ENCODE peak calls at places on chromosomes 7 and 10, in five cellular contexts. P is GM20000, K is ovary, Y is omental fat pad, D is glutamatergic neuron. C is an unnamed sample.
A peak's percentile ranks its signal among the peaks of the same experiment; 100 is the strongest.

GRCh38 chr7:129110575-129111376 is 33.7 kb upstream of the TSPAN33 start:
- DNase-seq in P (no peak), K (no peak), Y (no peak), D (no peak), C (no peak)

GRCh38 chr10:77608281-77608680 is 29.3 kb downstream of the KCNMA1 start:
- DNase-seq in P (no peak), K (no peak), Y (no peak), D (no peak), C (no peak)

GRCh38 chr7:6258440-6259182 is 13.8 kb downstream of the CYTH3 start:
- DNase-seq in P (peak; percentile 46), K (no peak), Y (no peak), D (no peak), C (no peak)

GRCh38 chr7:318476-319266 is 28.7 kb downstream of the FOXL3 start:
- DNase-seq in P (no peak), K (no peak), Y (no peak), D (peak; percentile 21), C (no peak)

GRCh38 chr7:27176343-27176731 is 2.2 kb upstream of the HOXA10 start:
- DNase-seq in P (no peak), K (peak; percentile 16), Y (peak; percentile 17), D (peak; percentile 8), C (no peak)

GRCh38 chr7:96685353-96685752 is 24.3 kb downstream of the SEM1 start:
- DNase-seq in P (no peak), K (no peak), Y (no peak), D (no peak), C (no peak)

GRCh38 chr10:128035557-128035973 is 90.7 kb downstream of the MKI67 start:
- DNase-seq in P (peak; percentile 77), K (no peak), Y (peak; percentile 41), D (peak; percentile 65), C (no peak)

GRCh38 chr7:139733751-139734150 is 44.0 kb downstream of the HIPK2 start:
- DNase-seq in P (no peak), K (no peak), Y (no peak), D (no peak), C (no peak)

GRCh38 chr10:78846071-78846470 is 222.7 kb upstream of the ZMIZ1 start:
- DNase-seq in P (no peak), K (no peak), Y (no peak), D (no peak), C (no peak)

GRCh38 chr7:111871283-111871682 is 309.0 kb upstream of the IMMP2L start:
- DNase-seq in P (no peak), K (no peak), Y (no peak), D (no peak), C (no peak)

GRCh38 chr7:30543815-30544525 is 39.3 kb upstream of the GGCT start:
- DNase-seq in P (no peak), K (no peak), Y (no peak), D (no peak), C (no peak)

GRCh38 chr10:124292911-124293640 is 125.6 kb downstream of the OAT start:
- DNase-seq in P (no peak), K (peak; percentile 16), Y (peak; percentile 13), D (no peak), C (no peak)

GRCh38 chr7:26202019-26202985 is 757 bp downstream of the CBX3 start:
- DNase-seq in P (peak; percentile 62), K (peak; percentile 81), Y (no peak), D (peak; percentile 52), C (no peak)

GRCh38 chr10:50152792-50153272 is 85.1 kb downstream of the WASHC2A start:
- DNase-seq in P (no peak), K (no peak), Y (no peak), D (peak; percentile 46), C (no peak)

GRCh38 chr7:15433154-15433553 is 128.7 kb downstream of the AGMO start:
- DNase-seq in P (no peak), K (no peak), Y (no peak), D (no peak), C (no peak)

GRCh38 chr7:74040101-74040790 is 12.3 kb downstream of the ELN start:
- DNase-seq in P (no peak), K (no peak), Y (no peak), D (no peak), C (no peak)

GRCh38 chr7:42790196-42790595 is 121.7 kb downstream of the C7orf25 start:
- DNase-seq in P (no peak), K (no peak), Y (no peak), D (no peak), C (no peak)

GRCh38 chr10:31707578-31708411 is 220.8 kb downstream of the ARHGAP12 start:
- DNase-seq in P (peak; percentile 81), K (peak; percentile 76), Y (no peak), D (peak; percentile 59), C (no peak)

GRCh38 chr7:121026159-121026558 is 37.6 kb downstream of the CPED1 start:
- DNase-seq in P (no peak), K (no peak), Y (no peak), D (no peak), C (no peak)

GRCh38 chr7:46932656-46933424 is 649.1 kb downstream of the TNS3 start:
- DNase-seq in P (no peak), K (no peak), Y (no peak), D (no peak), C (peak; percentile 68)

GRCh38 chr10:92103376-92104084 is 180.0 kb downstream of the BTAF1 start:
- DNase-seq in P (no peak), K (no peak), Y (no peak), D (no peak), C (no peak)

GRCh38 chr10:44512345-44513095 is 127.6 kb upstream of the CXCL12 start:
- DNase-seq in P (no peak), K (no peak), Y (no peak), D (no peak), C (no peak)

GRCh38 chr10:110514848-110515247 is 17.1 kb downstream of the DUSP5 start:
- DNase-seq in P (no peak), K (no peak), Y (no peak), D (no peak), C (no peak)

GRCh38 chr10:3094565-3095168 is 27.3 kb downstream of the PFKP start:
- DNase-seq in P (no peak), K (no peak), Y (no peak), D (no peak), C (no peak)

GRCh38 chr10:79002336-79002735 is 66.4 kb upstream of the ZMIZ1 start:
- DNase-seq in P (no peak), K (no peak), Y (no peak), D (no peak), C (no peak)

GRCh38 chr7:3437467-3437866 is 136.4 kb downstream of the SDK1 start:
- DNase-seq in P (no peak), K (no peak), Y (no peak), D (no peak), C (no peak)

GRCh38 chr10:3902809-3903410 is 117.9 kb upstream of the KLF6 start:
- DNase-seq in P (no peak), K (no peak), Y (no peak), D (no peak), C (no peak)

GRCh38 chr7:98223898-98224700 is 12.9 kb downstream of the BHLHA15 start:
- DNase-seq in P (no peak), K (no peak), Y (no peak), D (no peak), C (no peak)

GRCh38 chr7:101362334-101363195 is at the start of gene COL26A1:
- DNase-seq in P (peak; percentile 65), K (peak; percentile 66), Y (no peak), D (peak; percentile 81), C (no peak)

GRCh38 chr7:68868975-68869374 is 729.3 kb upstream of the AUTS2 start:
- DNase-seq in P (no peak), K (no peak), Y (no peak), D (no peak), C (no peak)

GRCh38 chr7:50502001-50502684 is 52.0 kb upstream of the FIGNL1 start:
- DNase-seq in P (no peak), K (peak; percentile 77), Y (no peak), D (no peak), C (peak; percentile 75)

GRCh38 chr10:113708640-113709039 is 28.9 kb downstream of the CASP7 start:
- DNase-seq in P (no peak), K (no peak), Y (no peak), D (no peak), C (no peak)

GRCh38 chr10:113706623-113707022 is 26.9 kb downstream of the CASP7 start:
- DNase-seq in P (no peak), K (no peak), Y (no peak), D (no peak), C (no peak)

GRCh38 chr10:113712024-113712423 is 32.3 kb downstream of the CASP7 start:
- DNase-seq in P (no peak), K (no peak), Y (no peak), D (no peak), C (no peak)

GRCh38 chr10:113711142-113711541 is 31.4 kb downstream of the CASP7 start:
- DNase-seq in P (no peak), K (no peak), Y (no peak), D (no peak), C (no peak)

GRCh38 chr10:113709221-113709838 is 29.6 kb downstream of the CASP7 start:
- DNase-seq in P (no peak), K (no peak), Y (no peak), D (no peak), C (no peak)
- TF ChIP-seq CTCF in P (no peak), K (no peak), Y (no peak), D (no peak), C (no peak)

GRCh38 chr7:147432068-147432467 is 1158.5 kb upstream of the C7orf33 start:
- DNase-seq in P (no peak), K (no peak), Y (no peak), D (no peak), C (no peak)
- TF ChIP-seq CTCF in P (no peak), K (no peak), Y (no peak), D (peak; percentile 19), C (no peak)

GRCh38 chr10:71086439-71087080 is 125.8 kb upstream of the UNC5B start:
- DNase-seq in P (no peak), K (no peak), Y (no peak), D (no peak), C (no peak)
- TF ChIP-seq CTCF in P (no peak), K (no peak), Y (no peak), D (no peak), C (no peak)

DNA sequence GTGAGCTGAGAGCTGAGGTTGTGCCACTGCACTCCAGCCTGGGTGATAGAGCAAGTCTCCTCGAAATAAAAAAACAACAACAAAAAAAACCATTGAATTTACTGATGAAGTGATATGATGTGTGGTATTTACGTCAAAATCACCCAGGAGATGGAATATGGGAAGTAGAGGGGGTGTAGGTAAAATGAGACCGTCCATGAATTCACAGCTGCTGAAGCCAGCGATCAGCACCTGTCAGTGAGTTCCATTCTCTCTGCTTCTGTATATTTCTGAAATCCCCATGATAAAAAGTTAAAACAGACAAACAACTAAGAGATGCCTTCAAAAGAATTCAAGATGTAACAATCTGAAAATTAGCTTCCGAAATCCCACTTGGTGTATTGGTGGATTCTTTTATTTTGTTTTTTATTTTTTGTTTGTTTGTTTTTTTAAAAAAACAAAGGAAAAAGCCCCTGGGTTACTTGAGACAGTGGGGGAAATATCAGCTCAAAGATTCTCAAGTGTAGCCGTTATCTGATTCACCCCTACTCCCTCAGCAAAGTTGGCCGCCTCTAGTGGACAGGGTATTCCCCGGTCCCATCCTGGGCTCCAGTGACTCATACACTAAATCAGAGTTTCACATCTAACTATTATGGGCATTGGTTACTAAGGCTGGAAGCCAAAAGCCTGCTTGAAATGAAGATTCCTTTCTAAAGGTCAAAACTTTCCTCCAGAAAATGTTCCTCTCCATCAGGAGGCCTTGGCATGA is 76.4 kb downstream of the MAP3K8 start:
- DNase-seq in P (peak; percentile 61), K (no peak), Y (no peak), D (no peak), C (peak; percentile 62)
- TF ChIP-seq CTCF in P (no peak), K (no peak), Y (no peak), D (no peak), C (no peak)

GRCh38 chr10:119299531-119299930 is 92.2 kb downstream of the GRK5 start:
- DNase-seq in P (no peak), K (no peak), Y (no peak), D (no peak), C (no peak)
- TF ChIP-seq CTCF in P (peak; percentile 17), K (peak; percentile 5), Y (no peak), D (no peak), C (no peak)